ENCODE peak calls at places on chromosomes 1 and 21, in four cellular contexts. V, A, Z and L are unnamed samples. For H3K9me2, the result is how much of the 10 kb centered on the place peaks cover.

GRCh38 chr1:39116868-39117728 is 87.4 kb upstream of the MACF1 start:
- DNase-seq in V (no peak), A (peak), Z (peak), L (peak)

GRCh38 chr1:202264300-202265075 is 70.9 kb downstream of the LGR6 start:
- DNase-seq in V (no peak), A (no peak), Z (no peak), L (no peak)

GRCh38 chr1:1797731-1798341 is 19.6 kb upstream of the NADK start:
- DNase-seq in V (no peak), A (no peak), Z (no peak), L (no peak)

GRCh38 chr1:212238552-212238951 is 46.7 kb upstream of the PPP2R5A start:
- DNase-seq in V (no peak), A (no peak), Z (no peak), L (no peak)

GRCh38 chr1:47407481-47407880 is 8.6 kb upstream of the FOXE3 start:
- DNase-seq in V (no peak), A (no peak), Z (no peak), L (no peak)

GRCh38 chr1:7121622-7121988 is 336.4 kb downstream of the CAMTA1 start:
- DNase-seq in V (no peak), A (no peak), Z (no peak), L (no peak)

GRCh38 chr1:65066379-65066765 is 81.6 kb upstream of the AK4 start:
- DNase-seq in V (no peak), A (no peak), Z (no peak), L (no peak)

GRCh38 chr1:109089242-109090015 is 1.1 kb upstream of the TMEM167B start:
- DNase-seq in V (peak), A (peak), Z (peak), L (peak)

GRCh38 chr1:30708361-30708728 is 15.0 kb downstream of the MATN1 start:
- DNase-seq in V (no peak), A (no peak), Z (no peak), L (no peak)

GRCh38 chr1:97906567-97907228 is 14.1 kb downstream of the DPYD start:
- DNase-seq in V (peak), A (no peak), Z (peak), L (peak)

GRCh38 chr1:172394167-172394751 is 26.2 kb upstream of the C1orf105 start:
- DNase-seq in V (peak), A (peak), Z (peak), L (no peak)

GRCh38 chr1:200905411-200906052 is 10.8 kb downstream of the INAVA start:
- DNase-seq in V (no peak), A (no peak), Z (peak), L (no peak)

GRCh38 chr1:67339623-67340343 is 32.1 kb downstream of the IL12RB2 start:
- DNase-seq in V (no peak), A (peak), Z (peak), L (peak)

GRCh38 chr1:12454406-12455391 is 163.3 kb downstream of the DHRS3 start:
- DNase-seq in V (no peak), A (no peak), Z (peak), L (peak)

GRCh38 chr1:55304306-55304705 is 89.1 kb upstream of the USP24 start:
- DNase-seq in V (peak), A (no peak), Z (no peak), L (no peak)

GRCh38 chr1:109499661-109500536 is 6.0 kb downstream of the CYB561D1 start:
- DNase-seq in V (peak), A (peak), Z (peak), L (peak)

GRCh38 chr1:90963651-90964050 is 58.2 kb downstream of the ZNF644 start:
- DNase-seq in V (no peak), A (no peak), Z (peak), L (no peak)

GRCh38 chr21:28154121-28154520 is 838.6 kb downstream of the LTN1 start:
- DNase-seq in V (no peak), A (no peak), Z (no peak), L (no peak)

GRCh38 chr1:77948841-77949424 is 29.9 kb downstream of the FUBP1 start:
- DNase-seq in V (peak), A (peak), Z (peak), L (no peak)

GRCh38 chr1:171742577-171742922 is 685 bp upstream of the VAMP4 start:
- DNase-seq in V (peak), A (peak), Z (peak), L (no peak)

GRCh38 chr1:9767964-9768668 is 55.6 kb downstream of the CLSTN1 start:
- DNase-seq in V (peak), A (no peak), Z (no peak), L (no peak)

GRCh38 chr1:234683856-234684632 is 74.1 kb upstream of the IRF2BP2 start:
- DNase-seq in V (peak), A (peak), Z (peak), L (peak)

GRCh38 chr1:200334661-200335256 is 75.1 kb downstream of the ZNF281 start:
- DNase-seq in V (no peak), A (peak), Z (peak), L (no peak)

GRCh38 chr1:109959632-109959973 is 25.0 kb upstream of the AHCYL1 start:
- DNase-seq in V (no peak), A (no peak), Z (no peak), L (no peak)

GRCh38 chr21:25637846-25638245 is 1.2 kb upstream of the JAM2 start:
- DNase-seq in V (no peak), A (no peak), Z (no peak), L (no peak)

GRCh38 chr1:3745071-3745470 is 7.2 kb upstream of the CCDC27 start:
- DNase-seq in V (no peak), A (no peak), Z (no peak), L (no peak)

GRCh38 chr21:38041493-38041892 is 125.2 kb upstream of the KCNJ6 start:
- DNase-seq in V (peak), A (no peak), Z (no peak), L (no peak)

DNA sequence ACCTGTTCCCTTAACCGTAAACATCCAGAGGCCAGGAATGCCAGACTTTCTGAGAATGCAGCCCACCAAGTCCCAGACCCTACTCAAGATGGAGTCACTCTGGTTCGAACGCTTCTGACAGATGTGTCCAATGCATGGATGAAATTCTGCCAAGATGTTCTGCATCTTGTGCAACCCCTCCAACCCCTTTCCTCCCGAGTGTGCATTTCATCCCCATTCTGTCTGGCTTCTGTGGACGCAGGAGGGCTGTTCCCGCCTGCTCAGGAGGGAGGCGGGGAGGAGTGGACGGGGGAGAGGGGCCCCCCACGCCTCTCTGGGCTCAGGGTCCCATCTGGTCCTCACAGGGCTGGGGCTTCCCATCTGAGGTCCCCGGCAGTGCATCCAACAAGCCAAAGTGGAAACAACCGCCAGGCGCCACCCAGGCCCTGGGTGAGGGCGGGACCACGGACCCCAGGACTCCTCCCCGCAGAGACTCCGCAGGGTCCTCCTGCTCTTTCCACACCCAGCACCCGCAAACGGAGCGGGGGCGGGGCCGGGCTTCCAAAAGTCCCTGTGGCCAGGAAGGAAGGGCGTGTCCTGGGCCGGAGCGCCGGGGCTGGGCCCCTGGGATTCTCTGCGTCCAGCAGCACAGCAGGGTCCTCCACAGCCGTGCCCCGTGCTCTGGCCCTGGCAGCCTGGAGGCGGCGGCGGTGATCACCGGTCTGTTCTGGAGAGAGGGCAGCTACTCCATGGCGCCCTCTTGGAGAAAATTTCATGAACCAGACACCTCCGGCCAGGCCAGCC is 27.7 kb upstream of the SUMO3 start:
- DNase-seq in V (peak), A (peak), Z (peak), L (peak)
- H3K27ac ChIP-seq in V (no peak), A (peak), Z (no peak), L (no peak)

DNA sequence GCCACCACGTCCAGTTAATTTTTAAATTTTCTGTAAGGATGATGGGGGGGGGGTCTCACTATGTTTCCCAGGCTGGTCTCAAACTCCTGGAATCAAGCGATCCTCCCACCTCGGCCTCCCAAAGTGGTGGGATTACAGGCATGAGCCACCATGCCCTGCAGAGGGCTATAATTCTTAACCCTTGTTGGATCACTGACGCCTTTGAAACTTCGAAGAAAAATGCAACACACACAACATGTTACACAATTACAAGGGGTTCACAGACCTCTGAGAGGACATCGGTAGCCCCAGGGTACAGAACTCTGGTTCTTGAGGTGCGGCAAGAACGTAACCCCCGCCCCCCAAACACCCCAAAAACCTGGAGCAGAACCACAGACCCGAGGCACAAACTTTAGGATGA is 8.4 kb upstream of the LUZP1 start:
- DNase-seq in V (no peak), A (no peak), Z (no peak), L (no peak)
- H3K9me2 ChIP-seq in V (under half), A (under half), Z (under half), L (under half)

GRCh38 chr1:54272134-54272533 is 72.2 kb downstream of the MRPL37 start:
- DNase-seq in V (no peak), A (no peak), Z (no peak), L (no peak)

GRCh38 chr1:54271341-54271740 is 71.4 kb downstream of the MRPL37 start:
- DNase-seq in V (no peak), A (no peak), Z (no peak), L (no peak)

GRCh38 chr1:54273092-54273836 is 73.3 kb downstream of the MRPL37 start:
- DNase-seq in V (peak), A (peak), Z (no peak), L (no peak)

GRCh38 chr1:54273837-54274192 is 73.8 kb downstream of the MRPL37 start:
- DNase-seq in V (peak), A (peak), Z (no peak), L (no peak)

DNA sequence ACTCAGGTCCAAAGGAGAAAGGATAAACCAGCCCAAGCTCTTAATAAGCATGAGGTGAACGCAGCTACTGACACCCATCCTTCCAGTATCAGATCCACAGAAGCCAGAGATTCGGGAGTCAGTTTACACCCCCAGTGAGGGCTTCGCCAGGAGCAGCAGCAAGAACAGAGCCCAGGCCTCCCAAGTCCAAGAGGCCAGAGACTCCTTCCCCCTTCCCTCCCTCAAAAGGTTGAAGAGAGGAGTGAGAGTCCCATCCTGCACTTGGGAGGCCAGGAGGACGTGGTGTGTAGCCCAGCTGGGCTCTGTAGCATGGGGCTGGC is 72.8 kb downstream of the MRPL37 start:
- DNase-seq in V (no peak), A (no peak), Z (no peak), L (no peak)
- H3K27ac ChIP-seq in V (no peak), A (peak), Z (no peak), L (no peak)

DNA sequence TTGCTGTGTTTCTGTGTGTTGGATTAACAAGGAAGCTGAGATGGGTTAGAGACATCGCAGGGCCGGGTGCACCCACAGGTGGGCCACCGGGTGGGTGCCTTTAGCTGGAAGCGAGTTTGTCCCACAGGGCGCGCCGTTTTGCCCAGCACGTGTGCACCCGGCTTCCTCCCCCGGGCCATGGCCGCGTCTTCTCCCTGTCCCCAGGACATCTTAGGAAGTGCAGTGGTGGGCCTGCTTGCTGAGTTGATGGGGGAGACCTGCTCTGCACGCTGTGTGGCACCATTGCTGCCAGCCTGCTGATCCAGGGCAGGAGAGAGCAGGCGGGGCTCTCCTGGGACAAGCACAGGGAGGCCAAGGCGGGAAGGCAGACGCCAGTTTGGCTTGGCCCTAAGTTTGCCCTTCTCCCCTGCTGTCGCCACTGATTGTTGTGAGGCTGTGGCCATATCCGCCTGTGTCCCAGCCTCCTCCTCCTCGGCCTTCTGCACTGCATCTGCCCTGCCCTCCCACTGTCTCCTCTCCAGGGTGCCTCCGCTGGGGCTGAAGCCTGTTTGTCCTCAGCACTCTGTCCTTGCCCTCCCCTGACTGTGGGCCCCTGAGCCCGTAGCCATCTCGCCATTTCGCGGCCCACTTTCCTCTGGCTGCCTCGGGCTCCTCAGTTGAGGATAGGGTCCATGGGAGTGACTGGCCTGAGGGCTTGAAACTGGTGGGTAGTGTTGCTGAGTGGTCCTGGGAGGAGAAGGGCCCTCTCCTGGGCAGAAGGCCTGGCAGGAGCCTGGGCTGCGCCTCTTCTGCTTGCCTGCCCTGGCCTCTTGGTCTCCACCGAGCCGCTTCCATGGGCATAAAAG is 47.6 kb downstream of the PKNOX1 start:
- DNase-seq in V (peak), A (no peak), Z (no peak), L (no peak)
- H3K9me2 ChIP-seq in V (under half), A (under half), Z (under half), L (under half)

GRCh38 chr1:237012361-237012760 is 8.1 kb upstream of the MT1HL1 start:
- DNase-seq in V (no peak), A (no peak), Z (no peak), L (no peak)
- H3K27ac ChIP-seq in V (no peak), A (no peak), Z (no peak), L (no peak)

GRCh38 chr1:56561227-56562019 is 17.9 kb downstream of the PLPP3 start:
- DNase-seq in V (no peak), A (no peak), Z (no peak), L (no peak)

GRCh38 chr1:56563568-56563967 is 15.8 kb downstream of the PLPP3 start:
- DNase-seq in V (no peak), A (peak), Z (no peak), L (no peak)

GRCh38 chr1:56564615-56565014 is 14.7 kb downstream of the PLPP3 start:
- DNase-seq in V (peak), A (no peak), Z (no peak), L (no peak)

GRCh38 chr1:56566040-56566774 is 13.2 kb downstream of the PLPP3 start:
- DNase-seq in V (no peak), A (peak), Z (no peak), L (no peak)

GRCh38 chr1:56563045-56563444 is 16.3 kb downstream of the PLPP3 start:
- DNase-seq in V (no peak), A (no peak), Z (no peak), L (no peak)
- H3K9me2 ChIP-seq in V (under half), A (under half), Z (under half), L (under half)

DNA sequence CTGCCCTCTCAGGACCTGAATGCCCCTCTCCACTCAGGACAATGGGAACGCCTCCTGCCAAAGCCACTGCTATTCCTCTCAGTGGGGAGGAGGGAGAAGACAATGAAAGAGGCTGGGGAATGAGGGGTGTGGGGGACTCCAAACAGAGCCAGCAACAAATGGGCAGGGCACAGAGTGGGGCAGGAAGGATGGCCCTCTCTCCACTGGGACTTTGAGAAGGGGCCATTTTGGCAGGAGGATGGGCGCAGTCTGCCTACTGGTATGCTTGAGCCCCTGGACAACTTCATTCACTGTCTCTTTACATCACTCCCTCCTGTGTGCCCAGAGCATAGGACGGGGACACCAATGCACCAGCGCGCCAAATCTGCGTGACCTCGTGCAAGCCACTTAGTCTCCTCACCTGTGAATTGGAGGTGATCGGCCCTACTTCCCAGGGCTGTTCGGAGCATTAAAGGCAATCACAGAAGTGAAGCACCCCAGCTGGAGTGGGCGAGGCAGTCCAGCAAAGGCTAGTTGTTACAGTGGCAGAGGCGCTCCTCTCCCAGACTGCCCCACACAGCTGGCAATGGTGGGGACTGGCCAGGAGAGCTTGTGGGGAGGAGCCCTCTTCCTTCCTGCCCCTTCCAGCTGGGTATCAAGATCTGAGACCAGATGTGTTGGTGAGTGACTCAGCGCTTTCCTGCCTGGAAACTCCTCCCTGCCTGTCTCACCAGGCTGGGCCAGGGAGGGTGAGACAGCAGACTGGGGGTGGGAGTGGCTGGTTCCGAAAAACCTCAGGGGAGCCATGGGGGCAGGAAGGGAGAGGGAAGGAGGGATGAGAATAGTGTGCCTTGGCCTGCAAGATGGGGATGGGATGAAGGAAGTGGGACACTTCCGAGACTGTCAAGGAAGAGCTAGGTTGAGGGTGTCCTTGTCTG is 22.4 kb upstream of the SYNC start:
- DNase-seq in V (peak), A (peak), Z (peak), L (peak)
- H3K27ac ChIP-seq in V (no peak), A (no peak), Z (peak), L (peak)

GRCh38 chr1:228268891-228269285 is 61.0 kb downstream of the OBSCN start:
- DNase-seq in V (no peak), A (no peak), Z (no peak), L (no peak)
- H3K9me2 ChIP-seq in V (under half), A (under half), Z (under half), L (under half)

GRCh38 chr1:175332515-175332914 is 139.9 kb upstream of the KIAA0040 start:
- DNase-seq in V (peak), A (no peak), Z (no peak), L (no peak)
- H3K27ac ChIP-seq in V (no peak), A (no peak), Z (no peak), L (no peak)